ENCODE peak calls at places on chromosomes 16 and 17, in seven cellular contexts. W is activated CD4-positive, alpha-beta T cell treated with anti-CD3 and anti-CD28 coated beads for 36 hours; F is DMS79; H is stimulated activated CD4-positive, alpha-beta T cell treated with anti-CD3 and anti-CD28 coated beads, Interleukin-15, amount 100 ng/mL, for 1 hour; C is HCEC 1CT; N is GM12865; X is tibial artery. Y is an unnamed sample.

GRCh38 chr17:7027335-7027734 is 4.5 kb downstream of the BCL6B start:
- DNase-seq in W (no peak), F (no peak), H (no peak), C (no peak), N (no peak), X (no peak), Y (no peak)

GRCh38 chr16:48720266-48720665 is 110.3 kb upstream of the N4BP1 start:
- DNase-seq in W (peak; percentile 11), F (no peak), H (no peak), C (no peak), N (peak; percentile 13), X (no peak), Y (no peak)

GRCh38 chr17:8119575-8120519 is 1.5 kb upstream of the ALOXE3 start:
- DNase-seq in W (peak; percentile 96), F (peak; percentile 78), H (peak; percentile 82), C (peak; percentile 86), N (peak; percentile 95), X (peak; percentile 77), Y (peak; percentile 84)

GRCh38 chr16:83603981-83604570 is 203.7 kb upstream of the HSBP1 start:
- DNase-seq in W (no peak), F (no peak), H (no peak), C (no peak), N (no peak), X (no peak), Y (no peak)

GRCh38 chr17:4634981-4635380 is 6.5 kb downstream of the ALOX15 start:
- DNase-seq in W (no peak), F (no peak), H (no peak), C (peak; percentile 10), N (no peak), X (no peak), Y (no peak)

GRCh38 chr16:70652322-70652721 is 6.0 kb downstream of the IL34 start:
- DNase-seq in W (no peak), F (peak; percentile 11), H (no peak), C (no peak), N (no peak), X (no peak), Y (no peak)

GRCh38 chr16:85812031-85812807 is 12.7 kb downstream of the COX4I1 start:
- DNase-seq in W (no peak), F (no peak), H (no peak), C (no peak), N (no peak), X (no peak), Y (no peak)

GRCh38 chr17:69236464-69236863 is 7.8 kb upstream of the ABCA10 start:
- DNase-seq in W (no peak), F (no peak), H (no peak), C (no peak), N (no peak), X (no peak), Y (no peak)

GRCh38 chr17:3913531-3914318 is 2.5 kb downstream of the P2RX1 start:
- DNase-seq in W (peak; percentile 92), F (no peak), H (peak; percentile 70), C (peak; percentile 61), N (peak; percentile 90), X (peak; percentile 74), Y (peak; percentile 34)

GRCh38 chr17:42337442-42337841 is 49.1 kb downstream of the STAT5A start:
- DNase-seq in W (peak; percentile 93), F (no peak), H (peak; percentile 43), C (no peak), N (peak; percentile 96), X (no peak), Y (no peak)

GRCh38 chr17:32281011-32281451 is 15.4 kb downstream of the RHBDL3 start:
- DNase-seq in W (no peak), F (peak; percentile 59), H (no peak), C (no peak), N (no peak), X (no peak), Y (no peak)

GRCh38 chr16:29303520-29303919 is 103.0 kb downstream of the NPIPB11 start:
- DNase-seq in W (no peak), F (no peak), H (no peak), C (no peak), N (no peak), X (no peak), Y (no peak)

GRCh38 chr16:81798311-81799137 is 19.4 kb downstream of the PLCG2 start:
- DNase-seq in W (peak; percentile 70), F (no peak), H (no peak), C (no peak), N (peak; percentile 95), X (no peak), Y (no peak)

GRCh38 chr16:55418586-55418985 is 60.4 kb upstream of the MMP2 start:
- DNase-seq in W (no peak), F (no peak), H (no peak), C (no peak), N (no peak), X (no peak), Y (no peak)

GRCh38 chr16:67842509-67843342 is 606 bp downstream of the THAP11 start:
- DNase-seq in W (peak; percentile 77), F (peak; percentile 21), H (peak; percentile 39), C (peak; percentile 52), N (peak; percentile 76), X (peak; percentile 50), Y (no peak)

GRCh38 chr16:81229811-81230210 is 8.7 kb upstream of the BCO1 start:
- DNase-seq in W (no peak), F (no peak), H (no peak), C (no peak), N (no peak), X (no peak), Y (no peak)

GRCh38 chr17:60392845-60393702 is 1.1 kb upstream of the USP32 start:
- DNase-seq in W (peak; percentile 68), F (peak; percentile 6), H (peak; percentile 9), C (peak; percentile 53), N (peak; percentile 77), X (peak; percentile 33), Y (peak; percentile 64)

GRCh38 chr16:85514601-85515318 is 98.4 kb upstream of the GSE1 start:
- DNase-seq in W (no peak), F (no peak), H (no peak), C (peak; percentile 94), N (no peak), X (peak; percentile 84), Y (no peak)

GRCh38 chr16:85765273-85765672 is 14.4 kb upstream of the C16orf74 start:
- DNase-seq in W (no peak), F (no peak), H (no peak), C (no peak), N (no peak), X (no peak), Y (no peak)

GRCh38 chr17:56824503-56824902 is 9.2 kb downstream of the C17orf67 start:
- DNase-seq in W (no peak), F (no peak), H (no peak), C (no peak), N (no peak), X (no peak), Y (no peak)

GRCh38 chr17:182164-182751 is 808 bp upstream of the DOC2B start:
- DNase-seq in W (no peak), F (no peak), H (no peak), C (no peak), N (no peak), X (no peak), Y (no peak)

GRCh38 chr17:77571141-77571540 is 387.4 kb upstream of the TNRC6C start:
- DNase-seq in W (no peak), F (no peak), H (no peak), C (no peak), N (no peak), X (no peak), Y (no peak)

GRCh38 chr17:50079334-50080095 is 15.6 kb upstream of the PDK2 start:
- DNase-seq in W (peak; percentile 57), F (no peak), H (no peak), C (no peak), N (peak; percentile 68), X (no peak), Y (no peak)

GRCh38 chr16:66695474-66695934 is 1.0 kb downstream of the CMTM4 start:
- DNase-seq in W (peak; percentile 13), F (no peak), H (no peak), C (no peak), N (no peak), X (no peak), Y (no peak)

GRCh38 chr16:19520861-19521331 is 1.0 kb downstream of the GDE1 start:
- DNase-seq in W (peak; percentile 48), F (no peak), H (no peak), C (peak; percentile 7), N (peak; percentile 53), X (no peak), Y (no peak)

GRCh38 chr16:8621221-8621571 is 302 bp upstream of the METTL22 start:
- DNase-seq in W (no peak), F (no peak), H (no peak), C (no peak), N (no peak), X (no peak), Y (no peak)

GRCh38 chr17:48593840-48594411 is 347 bp upstream of the HOXB5 start:
- DNase-seq in W (peak; percentile 90), F (peak; percentile 72), H (peak; percentile 82), C (peak; percentile 88), N (peak; percentile 78), X (peak; percentile 47), Y (peak; percentile 82)

Y was measured in NCI-H2227 treated with DMSO at 0.1 percent for 48 hours.